ENCODE peak calls at places on chromosomes 12 and 14, in seven cellular contexts. Q is COLO829; Y is choroid plexus epithelial cell; X is activated CD4-positive, CD25-positive, alpha-beta regulatory T cell; G is pancreas; P is NCI-H69; D is activated CD4-positive, alpha-beta T cell treated with anti-CD3 and anti-CD28 coated beads, Interleukin-2, amount 50 U/mL, for 48 hours. A is an unnamed sample.
A peak's percentile ranks its signal among the peaks of the same experiment; 100 is the strongest.

GRCh38 chr12:57775563-57776246 is 3.3 kb downstream of the EEF1AKMT3 start:
- DNase-seq in Y (no peak), X (no peak), Q (no peak), D (no peak), P (no peak), G (no peak), A (no peak)

GRCh38 chr12:45745861-45746277 is 16.4 kb downstream of the ARID2 start:
- DNase-seq in X (no peak), Y (peak; percentile 60), P (peak; percentile 13), D (no peak), Q (peak; percentile 19), G (no peak), A (no peak)

GRCh38 chr12:109760031-109760929 is 46.7 kb downstream of the FAM222A start:
- DNase-seq in X (no peak), D (no peak), Y (no peak), G (peak; percentile 44), P (peak; percentile 54), Q (no peak), A (no peak)

GRCh38 chr14:78403278-78403815 is 233.2 kb downstream of the NRXN3 start:
- DNase-seq in X (no peak), G (no peak), Q (peak; percentile 9), D (no peak), Y (peak; percentile 89), P (peak; percentile 58), A (no peak)

GRCh38 chr12:50050410-50051280 is 6.8 kb upstream of the ASIC1 start:
- DNase-seq in P (peak; percentile 66), Q (no peak), D (no peak), G (peak; percentile 29), Y (peak; percentile 50), X (no peak), A (no peak)

GRCh38 chr12:47562201-47562600 is 143.6 kb downstream of the RPAP3 start:
- DNase-seq in P (no peak), Q (no peak), D (no peak), G (no peak), X (no peak), Y (no peak), A (no peak)

GRCh38 chr12:19799886-19800602 is 360.8 kb downstream of the AEBP2 start:
- DNase-seq in G (no peak), P (no peak), Q (no peak), D (no peak), Y (peak; percentile 60), X (no peak), A (no peak)

GRCh38 chr12:107014050-107014449 is 27.1 kb upstream of the MTERF2 start:
- DNase-seq in G (peak; percentile 63), P (peak; percentile 72), Q (no peak), X (no peak), D (no peak), Y (no peak), A (peak; percentile 43)

GRCh38 chr12:68290126-68290525 is 36.7 kb upstream of the IL22 start:
- DNase-seq in Q (no peak), Y (no peak), P (no peak), G (no peak), D (peak; percentile 25), X (no peak), A (no peak)

GRCh38 chr12:911191-911826 is 38.2 kb downstream of the RAD52 start:
- DNase-seq in Y (no peak), Q (no peak), P (no peak), D (no peak), X (no peak), G (no peak), A (no peak)

GRCh38 chr12:122726056-122726558 is 4.5 kb downstream of the HCAR1 start:
- DNase-seq in G (no peak), Q (no peak), X (no peak), P (no peak), Y (peak; percentile 61), D (no peak), A (no peak)

GRCh38 chr14:44795725-44796124 is 166.0 kb downstream of the KLHL28 start:
- DNase-seq in P (peak; percentile 74), Q (no peak), D (no peak), G (no peak), X (no peak), Y (no peak), A (no peak)

GRCh38 chr12:101839324-101840283 is 8.8 kb upstream of the GNPTAB start:
- DNase-seq in P (peak; percentile 72), Y (peak; percentile 85), D (peak; percentile 70), X (peak; percentile 63), G (peak; percentile 40), Q (peak; percentile 86), A (peak; percentile 83)

GRCh38 chr12:75876843-75877587 is 154.6 kb downstream of the PHLDA1 start:
- DNase-seq in D (no peak), X (no peak), P (peak; percentile 41), Q (no peak), G (no peak), Y (no peak), A (no peak)

GRCh38 chr14:54366726-54367707 is 29.8 kb upstream of the CDKN3 start:
- DNase-seq in X (no peak), Y (peak; percentile 89), P (peak; percentile 71), Q (peak; percentile 38), G (peak; percentile 9), D (peak; percentile 3), A (peak; percentile 52)

GRCh38 chr12:92226036-92226661 is 80.5 kb upstream of the BTG1 start:
- DNase-seq in X (no peak), G (no peak), Q (no peak), D (no peak), Y (peak; percentile 58), P (no peak), A (no peak)

GRCh38 chr12:127463237-127463636 is 803.7 kb upstream of the TMEM132C start:
- DNase-seq in Q (no peak), X (no peak), P (no peak), D (no peak), G (no peak), Y (no peak), A (no peak)

GRCh38 chr12:131075194-131075593 is 121.5 kb downstream of the ADGRD1 start:
- DNase-seq in G (no peak), D (no peak), P (no peak), X (no peak), Q (no peak), Y (no peak), A (no peak)

GRCh38 chr14:70014696-70015095 is 135.5 kb downstream of the SMOC1 start:
- DNase-seq in P (no peak), G (no peak), Q (no peak), D (no peak), Y (no peak), X (no peak), A (no peak)

GRCh38 chr12:14260011-14260993 is 105.2 kb upstream of the ATF7IP start:
- DNase-seq in X (no peak), Y (peak; percentile 95), P (peak; percentile 40), G (peak; percentile 92), Q (peak; percentile 67), D (no peak), A (peak; percentile 92)

GRCh38 chr12:118357327-118358007 is 15.2 kb downstream of the TAOK3 start:
- DNase-seq in Y (peak; percentile 71), X (peak; percentile 6), P (peak; percentile 56), G (no peak), Q (peak; percentile 83), D (peak; percentile 29), A (no peak)

GRCh38 chr14:96062010-96062409 is 22.8 kb downstream of the C14orf132 start:
- DNase-seq in G (no peak), Y (no peak), X (no peak), P (peak; percentile 23), D (no peak), Q (no peak), A (no peak)

GRCh38 chr14:104507443-104507842 is 72.1 kb upstream of the C14orf180 start:
- DNase-seq in X (no peak), Q (no peak), Y (no peak), P (no peak), G (no peak), D (no peak), A (no peak)

GRCh38 chr14:36656769-36657408 is 4.8 kb upstream of the PAX9 start:
- DNase-seq in Y (no peak), Q (no peak), P (peak; percentile 87), X (no peak), G (no peak), D (no peak), A (no peak)

GRCh38 chr14:90580381-90581335 is 183.8 kb downstream of the CALM1 start:
- DNase-seq in G (no peak), P (peak; percentile 91), X (no peak), D (no peak), Y (peak; percentile 52), Q (no peak), A (no peak)

GRCh38 chr14:68144051-68144681 is 324.6 kb downstream of the RAD51B start:
- DNase-seq in Y (peak; percentile 94), Q (no peak), G (no peak), D (no peak), X (no peak), P (peak; percentile 51), A (no peak)

GRCh38 chr12:101779626-101780025 is 40.4 kb upstream of the SYCP3 start:
- DNase-seq in Y (no peak), X (no peak), P (peak; percentile 24), G (no peak), Q (no peak), D (no peak), A (no peak)

GRCh38 chr14:89428556-89429196 is 11.6 kb upstream of the FOXN3 start:
- DNase-seq in D (no peak), Q (no peak), G (no peak), Y (no peak), P (peak; percentile 99), X (no peak), A (no peak)

GRCh38 chr14:85087201-85087600 is 442.7 kb upstream of the FLRT2 start:
- DNase-seq in X (no peak), D (no peak), Q (no peak), P (no peak), Y (peak; percentile 21), G (no peak), A (no peak)

GRCh38 chr12:57454566-57455373 is at the start of gene INHBE:
- DNase-seq in Y (peak; percentile 97), G (no peak), P (peak; percentile 97), Q (no peak), D (no peak), X (no peak), A (peak; percentile 73)

GRCh38 chr12:1502441-1502785 is 92.0 kb downstream of the FBXL14 start:
- DNase-seq in P (peak; percentile 20), D (no peak), G (no peak), Y (peak; percentile 41), X (no peak), Q (no peak), A (no peak)